ENCODE peak calls at places on chromosome 4, in four cellular contexts. One of them, this sample, is unnamed.

GRCh38 chr4:160370046-160370445 is 1267.2 kb downstream of the RAPGEF2 start:
- DNase-seq in hypothalamus: no peak
- DNase-seq in nucleus accumbens: no peak
- DNase-seq in AML-193: no peak
- DNase-seq in this sample: no peak

GRCh38 chr4:1245481-1246051 is 3.4 kb downstream of the CTBP1 start:
- DNase-seq in hypothalamus: no peak
- DNase-seq in nucleus accumbens: no peak
- DNase-seq in AML-193: no peak
- DNase-seq in this sample: no peak

GRCh38 chr4:87092389-87093141 is 127.9 kb downstream of the KLHL8 start:
- DNase-seq in hypothalamus: peak
- DNase-seq in nucleus accumbens: no peak
- DNase-seq in AML-193: peak
- DNase-seq in this sample: peak

GRCh38 chr4:25144870-25145481 is 15.3 kb downstream of the SEPSECS start:
- DNase-seq in hypothalamus: peak
- DNase-seq in nucleus accumbens: no peak
- DNase-seq in AML-193: peak
- DNase-seq in this sample: no peak

GRCh38 chr4:24856586-24856985 is 56.3 kb downstream of the CCDC149 start:
- DNase-seq in hypothalamus: no peak
- DNase-seq in nucleus accumbens: no peak
- DNase-seq in AML-193: no peak
- DNase-seq in this sample: no peak

GRCh38 chr4:163651761-163652160 is 157.3 kb downstream of the TMA16 start:
- DNase-seq in hypothalamus: no peak
- DNase-seq in nucleus accumbens: no peak
- DNase-seq in AML-193: no peak
- DNase-seq in this sample: no peak

GRCh38 chr4:165537028-165537648 is 158.3 kb downstream of the CPE start:
- DNase-seq in hypothalamus: peak
- DNase-seq in nucleus accumbens: no peak
- DNase-seq in AML-193: peak
- DNase-seq in this sample: no peak

GRCh38 chr4:41369680-41370079 is 113.0 kb downstream of the UCHL1 start:
- DNase-seq in hypothalamus: peak
- DNase-seq in nucleus accumbens: peak
- DNase-seq in AML-193: no peak
- DNase-seq in this sample: no peak

GRCh38 chr4:142191901-142192300 is 555.5 kb downstream of the IL15 start:
- DNase-seq in hypothalamus: no peak
- DNase-seq in nucleus accumbens: no peak
- DNase-seq in AML-193: no peak
- DNase-seq in this sample: no peak

GRCh38 chr4:82138376-82138775 is 235.4 kb downstream of the HNRNPD start:
- DNase-seq in hypothalamus: no peak
- DNase-seq in nucleus accumbens: no peak
- DNase-seq in AML-193: no peak
- DNase-seq in this sample: no peak

GRCh38 chr4:168854216-168854921 is 155.7 kb downstream of the CBR4 start:
- DNase-seq in hypothalamus: no peak
- DNase-seq in nucleus accumbens: no peak
- DNase-seq in AML-193: no peak
- DNase-seq in this sample: no peak

GRCh38 chr4:78414116-78414515 is 137.5 kb upstream of the ANXA3 start:
- DNase-seq in hypothalamus: no peak
- DNase-seq in nucleus accumbens: no peak
- DNase-seq in AML-193: no peak
- DNase-seq in this sample: no peak

GRCh38 chr4:116018831-116019230 is 905.4 kb upstream of the NDST4 start:
- DNase-seq in hypothalamus: no peak
- DNase-seq in nucleus accumbens: no peak
- DNase-seq in AML-193: peak
- DNase-seq in this sample: no peak

GRCh38 chr4:182885738-182886077 is 31.5 kb downstream of the DCTD start:
- DNase-seq in hypothalamus: no peak
- DNase-seq in nucleus accumbens: no peak
- DNase-seq in AML-193: no peak
- DNase-seq in this sample: no peak

GRCh38 chr4:54581807-54582206 is 76.0 kb upstream of the KIT start:
- DNase-seq in hypothalamus: no peak
- DNase-seq in nucleus accumbens: no peak
- DNase-seq in AML-193: no peak
- DNase-seq in this sample: no peak

GRCh38 chr4:5863461-5864113 is 29.3 kb downstream of the CRMP1 start:
- DNase-seq in hypothalamus: peak
- DNase-seq in nucleus accumbens: peak
- DNase-seq in AML-193: no peak
- DNase-seq in this sample: no peak

GRCh38 chr4:70473691-70474090 is 1.7 kb downstream of the MUC7 start:
- DNase-seq in hypothalamus: no peak
- DNase-seq in nucleus accumbens: no peak
- DNase-seq in AML-193: no peak
- DNase-seq in this sample: no peak

GRCh38 chr4:60938621-60939020 is 261.5 kb upstream of the ADGRL3 start:
- DNase-seq in hypothalamus: no peak
- DNase-seq in nucleus accumbens: no peak
- DNase-seq in AML-193: no peak
- DNase-seq in this sample: no peak

GRCh38 chr4:44638091-44638490 is 13.3 kb downstream of the YIPF7 start:
- DNase-seq in hypothalamus: no peak
- DNase-seq in nucleus accumbens: no peak
- DNase-seq in AML-193: no peak
- DNase-seq in this sample: no peak

GRCh38 chr4:76488905-76489798 is 54.1 kb downstream of the SHROOM3 start:
- DNase-seq in hypothalamus: no peak
- DNase-seq in nucleus accumbens: no peak
- DNase-seq in AML-193: no peak
- DNase-seq in this sample: no peak

GRCh38 chr4:182758288-182758687 is 158.9 kb downstream of the DCTD start:
- DNase-seq in hypothalamus: no peak
- DNase-seq in nucleus accumbens: no peak
- DNase-seq in AML-193: no peak
- DNase-seq in this sample: no peak

GRCh38 chr4:149645790-149646189 is 169.9 kb downstream of the IQCM start:
- DNase-seq in hypothalamus: no peak
- DNase-seq in nucleus accumbens: no peak
- DNase-seq in AML-193: no peak
- DNase-seq in this sample: no peak

GRCh38 chr4:89800012-89800516 is 36.9 kb downstream of the SNCA start:
- DNase-seq in hypothalamus: no peak
- DNase-seq in nucleus accumbens: no peak
- DNase-seq in AML-193: no peak
- DNase-seq in this sample: no peak

GRCh38 chr4:187493661-187494060 is 501.9 kb upstream of the ZFP42 start:
- DNase-seq in hypothalamus: no peak
- DNase-seq in nucleus accumbens: no peak
- DNase-seq in AML-193: no peak
- DNase-seq in this sample: no peak

GRCh38 chr4:67909910-67910905 is 26.4 kb upstream of the TMPRSS11D start:
- DNase-seq in hypothalamus: no peak
- DNase-seq in nucleus accumbens: no peak
- DNase-seq in AML-193: peak
- DNase-seq in this sample: no peak

GRCh38 chr4:74534936-74535335 is 90.0 kb downstream of the AREG start:
- DNase-seq in hypothalamus: no peak
- DNase-seq in nucleus accumbens: no peak
- DNase-seq in AML-193: peak
- DNase-seq in this sample: no peak

GRCh38 chr4:56995525-56995924 is 16.8 kb downstream of the POLR2B start:
- DNase-seq in hypothalamus: peak
- DNase-seq in nucleus accumbens: peak
- DNase-seq in AML-193: no peak
- DNase-seq in this sample: no peak

GRCh38 chr4:153137677-153138630 is 66.3 kb upstream of the TRIM2 start:
- DNase-seq in hypothalamus: peak
- DNase-seq in nucleus accumbens: no peak
- DNase-seq in AML-193: no peak
- DNase-seq in this sample: no peak

GRCh38 chr4:139746430-139746829 is 80.8 kb downstream of the MGST2 start:
- DNase-seq in hypothalamus: no peak
- DNase-seq in nucleus accumbens: no peak
- DNase-seq in AML-193: no peak
- DNase-seq in this sample: no peak

GRCh38 chr4:40662962-40663604 is 33.4 kb upstream of the RBM47 start:
- DNase-seq in hypothalamus: peak
- DNase-seq in nucleus accumbens: no peak
- DNase-seq in AML-193: no peak
- DNase-seq in this sample: peak

GRCh38 chr4:5780831-5781480 is 70.0 kb downstream of the EVC start:
- DNase-seq in hypothalamus: no peak
- DNase-seq in nucleus accumbens: no peak
- DNase-seq in AML-193: no peak
- DNase-seq in this sample: no peak

GRCh38 chr4:98284640-98285046 is 23.5 kb downstream of the RAP1GDS1 start:
- DNase-seq in hypothalamus: no peak
- DNase-seq in nucleus accumbens: no peak
- DNase-seq in AML-193: no peak
- DNase-seq in this sample: no peak

GRCh38 chr4:1305261-1305711 is 15.6 kb downstream of the MAEA start:
- DNase-seq in hypothalamus: no peak
- DNase-seq in nucleus accumbens: no peak
- DNase-seq in AML-193: no peak
- DNase-seq in this sample: no peak

GRCh38 chr4:180081072-180081471 is 2162.1 kb upstream of the TENM3 start:
- DNase-seq in hypothalamus: no peak
- DNase-seq in nucleus accumbens: no peak
- DNase-seq in AML-193: no peak
- DNase-seq in this sample: no peak

GRCh38 chr4:26191353-26191752 is 129.5 kb upstream of the RBPJ start:
- DNase-seq in hypothalamus: no peak
- DNase-seq in nucleus accumbens: no peak
- DNase-seq in AML-193: no peak
- DNase-seq in this sample: no peak

GRCh38 chr4:8599657-8600056 is 7.1 kb downstream of the CPZ start:
- DNase-seq in hypothalamus: no peak
- DNase-seq in nucleus accumbens: no peak
- DNase-seq in AML-193: no peak
- DNase-seq in this sample: no peak

GRCh38 chr4:19752600-19752999 is 499.1 kb upstream of the SLIT2 start:
- DNase-seq in hypothalamus: no peak
- DNase-seq in nucleus accumbens: no peak
- DNase-seq in AML-193: no peak
- DNase-seq in this sample: no peak

This sample was measured in DMS153.